ENCODE peak calls at places on chromosomes 11 and 22, in five cellular contexts. O is brain microvascular endothelial cell, J is AG04450, E is uterus, F is right lobe of liver. T is an unnamed sample. For H3K27me3, the result is how much of the 10 kb centered on the place peaks cover.

GRCh38 chr22:50621491-50621880 is 6.5 kb downstream of the ARSA start:
- DNase-seq in O (no peak), J (no peak), E (no peak), F (no peak), T (no peak)

GRCh38 chr11:29518389-29519174 is 498.2 kb downstream of the KCNA4 start:
- DNase-seq in O (no peak), J (no peak), E (no peak), F (no peak), T (no peak)

GRCh38 chr11:91435694-91436375 is 788.8 kb upstream of the FAT3 start:
- DNase-seq in O (no peak), J (no peak), E (no peak), F (no peak), T (no peak)

GRCh38 chr11:125941606-125942275 is 4.1 kb upstream of the VSIG10L2 start:
- DNase-seq in O (no peak), J (no peak), E (no peak), F (peak), T (peak)

GRCh38 chr11:1219446-1219835 is 3.4 kb upstream of the MUC5B start:
- DNase-seq in O (no peak), J (no peak), E (no peak), F (peak), T (no peak)

GRCh38 chr11:56906683-56907148 is 82.0 kb upstream of the OR5AK2 start:
- DNase-seq in O (no peak), J (no peak), E (no peak), F (no peak), T (no peak)

GRCh38 chr11:16280256-16280682 is 76.1 kb downstream of the SOX6 start:
- DNase-seq in O (no peak), J (no peak), E (no peak), F (no peak), T (peak)

GRCh38 chr11:106706355-106706754 is 311.9 kb downstream of the GUCY1A2 start:
- DNase-seq in O (peak), J (peak), E (no peak), F (no peak), T (no peak)

GRCh38 chr22:36934940-36935610 is 21.6 kb downstream of the CSF2RB start:
- DNase-seq in O (no peak), J (no peak), E (no peak), F (no peak), T (no peak)

GRCh38 chr11:128171496-128171895 is 415.9 kb downstream of the ETS1 start:
- DNase-seq in O (no peak), J (no peak), E (no peak), F (no peak), T (no peak)

GRCh38 chr11:86431258-86431657 is 56.6 kb downstream of the CCDC81 start:
- DNase-seq in O (no peak), J (no peak), E (no peak), F (peak), T (no peak)

GRCh38 chr11:68338041-68338800 is 25.8 kb downstream of the LRP5 start:
- DNase-seq in O (peak), J (peak), E (peak), F (no peak), T (no peak)

DNA sequence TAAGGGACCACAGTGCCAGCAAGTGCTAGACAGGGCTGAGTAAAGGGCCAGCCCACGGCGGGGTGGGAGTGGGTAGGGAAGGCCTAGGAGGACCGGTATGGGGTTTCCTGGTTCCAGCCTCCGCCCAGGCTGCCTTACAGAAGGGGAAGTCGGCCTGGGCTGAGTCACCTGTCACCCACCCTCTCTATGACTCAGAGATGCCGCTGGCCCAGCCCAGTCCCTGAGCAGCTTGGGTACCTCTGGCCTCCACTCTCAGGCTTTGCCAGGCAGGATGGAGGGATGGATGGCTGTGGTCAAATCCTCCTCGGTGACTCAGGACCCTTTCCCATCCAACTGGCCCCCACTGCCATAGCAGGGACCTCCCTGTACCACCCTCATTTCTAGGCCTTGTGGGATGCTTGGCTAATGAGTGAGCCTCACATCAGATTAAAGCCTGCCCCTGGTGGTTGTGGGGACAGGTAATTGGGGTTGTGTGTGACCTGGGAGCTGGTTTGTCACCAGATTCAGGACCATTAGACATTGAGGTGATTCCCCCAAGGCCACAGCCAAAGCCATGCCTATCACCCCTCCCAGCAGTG is 13.9 kb downstream of the SLC35E4 start:
- DNase-seq in O (peak), J (no peak), E (peak), F (peak), T (no peak)
- TF ChIP-seq CTCF in O (peak), J (no peak), E (no peak), F (no peak), T (no peak)

DNA sequence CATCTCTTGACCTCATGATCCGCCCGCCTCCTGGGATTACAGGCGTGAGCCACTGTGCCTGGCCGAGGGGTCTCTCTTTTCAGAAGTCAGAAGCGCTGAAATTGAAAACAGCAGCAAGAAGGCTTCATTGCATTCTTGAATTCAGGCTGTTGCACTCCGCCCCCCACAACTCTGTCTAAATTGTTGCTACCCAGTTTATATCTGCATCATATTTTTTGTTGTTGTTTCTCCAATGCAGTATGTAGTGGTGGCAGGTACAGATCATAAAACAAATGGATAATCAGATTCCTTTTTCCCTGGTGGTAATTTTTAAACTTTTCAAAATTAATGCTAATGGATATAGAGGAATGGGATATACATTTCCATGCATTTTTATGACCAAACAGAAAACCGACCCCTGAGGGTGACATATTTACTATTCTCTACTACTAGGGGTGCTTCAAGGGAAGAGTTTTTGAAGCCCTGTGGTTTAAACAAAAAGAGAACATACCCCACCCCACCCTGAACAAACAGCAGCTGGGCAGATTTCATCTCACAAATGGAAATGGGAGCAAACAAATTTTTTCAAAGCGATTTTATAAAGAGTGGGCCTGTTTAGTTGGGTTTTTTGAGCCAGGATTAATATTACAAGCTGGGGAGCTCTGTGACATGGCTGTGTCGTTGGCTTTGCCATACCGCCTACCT is 16.1 kb upstream of the TMA7B start:
- DNase-seq in O (no peak), J (no peak), E (no peak), F (no peak), T (no peak)
- H3K27me3 ChIP-seq in O (under half), J (under half), E (under half), F (under half), T (under half)

GRCh38 chr11:120714448-120714847 is 202.9 kb downstream of the GRIK4 start:
- DNase-seq in O (no peak), J (no peak), E (no peak), F (no peak), T (no peak)

GRCh38 chr11:120712862-120713770 is 201.6 kb downstream of the GRIK4 start:
- DNase-seq in O (no peak), J (no peak), E (no peak), F (no peak), T (no peak)

GRCh38 chr11:120710354-120711187 is 199.0 kb downstream of the GRIK4 start:
- DNase-seq in O (peak), J (peak), E (peak), F (no peak), T (peak)

GRCh38 chr11:120709808-120710207 is 198.3 kb downstream of the GRIK4 start:
- DNase-seq in O (no peak), J (no peak), E (no peak), F (no peak), T (no peak)

GRCh38 chr11:120712014-120712413 is 200.5 kb downstream of the GRIK4 start:
- DNase-seq in O (no peak), J (no peak), E (no peak), F (no peak), T (no peak)
- H3K27ac ChIP-seq in O (no peak), J (no peak), E (peak), F (no peak), T (no peak)

GRCh38 chr11:97451441-97451840 is 1061.6 kb downstream of the JRKL start:
- DNase-seq in O (no peak), J (no peak), E (no peak), F (no peak), T (no peak)

GRCh38 chr11:97460091-97460490 is 1070.3 kb downstream of the JRKL start:
- DNase-seq in O (no peak), J (no peak), E (no peak), F (no peak), T (no peak)

GRCh38 chr11:97454988-97455387 is 1065.2 kb downstream of the JRKL start:
- DNase-seq in O (peak), J (no peak), E (no peak), F (no peak), T (no peak)
- TF ChIP-seq CTCF in O (peak), J (peak), E (no peak), F (no peak), T (no peak)

GRCh38 chr11:63015521-63016215 is at the start of gene SLC22A8:
- DNase-seq in O (no peak), J (no peak), E (no peak), F (no peak), T (no peak)

GRCh38 chr11:63007920-63008319 is 7.7 kb downstream of the SLC22A8 start:
- DNase-seq in O (no peak), J (no peak), E (no peak), F (no peak), T (no peak)

GRCh38 chr11:63010934-63011439 is 4.7 kb downstream of the SLC22A8 start:
- DNase-seq in O (no peak), J (no peak), E (no peak), F (no peak), T (no peak)

GRCh38 chr11:63014408-63015055 is 1.1 kb downstream of the SLC22A8 start:
- DNase-seq in O (no peak), J (no peak), E (no peak), F (no peak), T (no peak)

DNA sequence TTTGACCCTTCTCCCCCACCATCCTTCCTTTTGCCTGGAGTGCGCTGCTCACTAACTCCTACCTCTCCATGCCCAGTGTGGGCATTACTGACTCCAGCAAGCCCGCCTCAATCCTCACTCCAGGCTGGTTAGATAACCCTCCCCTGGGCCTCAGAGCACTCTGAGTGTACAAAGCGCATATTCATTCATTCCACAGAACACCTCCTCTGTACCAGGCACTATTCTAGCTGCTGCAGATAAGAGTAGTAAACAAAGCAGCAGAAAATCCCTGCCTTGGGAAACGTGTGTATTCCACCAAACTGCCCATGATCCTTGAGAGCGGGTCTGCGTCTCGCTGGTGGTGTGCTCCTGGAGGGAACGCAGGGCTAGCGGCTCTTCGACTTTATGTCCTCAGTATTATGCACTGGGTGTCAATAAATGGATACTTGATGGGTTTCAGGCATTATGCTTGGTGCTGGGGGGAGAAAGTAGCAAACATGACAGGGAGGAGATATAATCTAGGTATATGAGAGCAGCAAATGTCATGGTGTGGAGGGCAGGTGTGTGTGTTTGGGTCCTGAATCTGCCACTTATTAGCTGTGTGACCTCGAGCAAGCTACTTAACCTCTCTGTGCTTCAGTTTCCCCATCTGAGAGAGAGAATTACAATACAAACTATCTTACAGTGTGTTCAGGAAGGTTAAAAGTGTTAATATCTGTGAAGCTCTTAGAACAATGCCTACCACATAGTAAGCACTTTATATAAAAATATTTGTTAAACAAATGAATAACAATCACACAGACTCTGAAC is 3.0 kb downstream of the SLC22A8 start:
- DNase-seq in O (no peak), J (no peak), E (no peak), F (no peak), T (no peak)
- H3K27me3 ChIP-seq in O (under half), J (under half), E (under half), F (under half), T (under half)

GRCh38 chr22:21702700-21703683 is 32.6 kb downstream of the YPEL1 start:
- DNase-seq in O (no peak), J (no peak), E (no peak), F (no peak), T (no peak)
- H3K27ac ChIP-seq in O (no peak), J (no peak), E (no peak), F (no peak), T (no peak)

DNA sequence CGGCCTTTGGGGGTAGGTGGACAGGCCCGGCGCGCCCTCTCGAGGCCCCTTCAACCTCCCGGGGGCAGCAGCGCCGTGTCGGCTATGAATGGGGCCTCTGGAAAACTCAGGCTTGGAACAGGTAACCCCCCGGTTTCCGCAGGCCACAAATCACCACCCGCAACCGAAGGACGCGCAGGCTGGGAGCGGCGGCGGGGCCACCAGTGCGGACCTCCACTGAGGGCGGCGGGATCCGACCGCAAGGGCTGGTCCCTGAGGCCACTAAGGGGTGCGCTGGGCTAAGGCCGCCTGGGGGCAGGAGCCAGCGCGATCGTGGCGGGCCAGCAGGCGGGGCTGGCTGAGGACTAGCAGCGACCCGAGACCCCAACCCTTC is 695 bp upstream of the ATF4 start:
- DNase-seq in O (no peak), J (no peak), E (peak), F (peak), T (peak)
- TF ChIP-seq CTCF in O (peak), J (peak), E (peak), F (no peak), T (peak)